ENCODE peak calls at places on chromosomes 7 and 10, in four cellular contexts. H is fibroblast of mammary gland; E is CD4-positive, alpha-beta T cell; Q is dorsolateral prefrontal cortex. J is an unnamed sample.

GRCh38 chr7:141495057-141495456 is 56.2 kb upstream of the AGK start:
- DNase-seq in Q (no peak), H (no peak), E (no peak), J (no peak)

GRCh38 chr7:10798044-10798443 is 175.6 kb upstream of the PHF14 start:
- DNase-seq in E (no peak), H (no peak), Q (no peak), J (no peak)

GRCh38 chr7:121113288-121113687 is 124.8 kb downstream of the CPED1 start:
- DNase-seq in Q (no peak), E (no peak), H (no peak), J (no peak)

GRCh38 chr10:110643670-110644597 is at the start of gene RBM20:
- DNase-seq in Q (no peak), E (no peak), H (no peak), J (peak)

GRCh38 chr7:101671783-101672356 is 42.8 kb upstream of the MYL10 start:
- DNase-seq in H (no peak), Q (no peak), E (no peak), J (no peak)

GRCh38 chr10:88385601-88386203 is 197.4 kb downstream of the RNLS start:
- DNase-seq in E (peak), Q (no peak), H (no peak), J (no peak)

GRCh38 chr7:87369216-87369615 is 23.8 kb downstream of the CROT start:
- DNase-seq in H (no peak), E (peak), Q (no peak), J (no peak)

GRCh38 chr10:48945441-48946143 is 6.0 kb upstream of the LRRC18 start:
- DNase-seq in H (no peak), Q (no peak), E (no peak), J (no peak)

GRCh38 chr10:6164271-6165095 is 38.2 kb upstream of the PFKFB3 start:
- DNase-seq in E (no peak), Q (no peak), H (no peak), J (no peak)

GRCh38 chr7:111413796-111414195 is 148.5 kb downstream of the IMMP2L start:
- DNase-seq in H (no peak), Q (no peak), E (no peak), J (no peak)

GRCh38 chr10:96124230-96125141 is 5.6 kb upstream of the ZNF518A start:
- DNase-seq in H (peak), Q (no peak), E (no peak), J (no peak)

GRCh38 chr10:17512341-17513001 is 58.1 kb upstream of the ST8SIA6 start:
- DNase-seq in H (peak), Q (no peak), E (no peak), J (no peak)

GRCh38 chr7:28272461-28272877 is 91.9 kb upstream of the JAZF1 start:
- DNase-seq in E (peak), Q (peak), H (peak), J (peak)

GRCh38 chr10:127577376-127577775 is 28.3 kb downstream of the NPS start:
- DNase-seq in E (no peak), Q (no peak), H (peak), J (no peak)

GRCh38 chr7:18499407-18500197 is 4.1 kb downstream of the HDAC9 start:
- DNase-seq in Q (no peak), E (no peak), H (no peak), J (no peak)

GRCh38 chr7:18498327-18498726 is 2.8 kb downstream of the HDAC9 start:
- DNase-seq in E (no peak), H (no peak), Q (no peak), J (no peak)

GRCh38 chr7:18505870-18506460 is 10.4 kb downstream of the HDAC9 start:
- DNase-seq in E (no peak), Q (no peak), H (peak), J (no peak)

GRCh38 chr7:18504965-18505364 is 9.4 kb downstream of the HDAC9 start:
- DNase-seq in E (no peak), H (no peak), Q (no peak), J (no peak)

GRCh38 chr7:18503068-18503859 is 7.7 kb downstream of the HDAC9 start:
- DNase-seq in E (no peak), Q (no peak), H (no peak), J (no peak)
- TF ChIP-seq CTCF in E (no peak), Q (no peak), H (no peak), J (no peak)

DNA sequence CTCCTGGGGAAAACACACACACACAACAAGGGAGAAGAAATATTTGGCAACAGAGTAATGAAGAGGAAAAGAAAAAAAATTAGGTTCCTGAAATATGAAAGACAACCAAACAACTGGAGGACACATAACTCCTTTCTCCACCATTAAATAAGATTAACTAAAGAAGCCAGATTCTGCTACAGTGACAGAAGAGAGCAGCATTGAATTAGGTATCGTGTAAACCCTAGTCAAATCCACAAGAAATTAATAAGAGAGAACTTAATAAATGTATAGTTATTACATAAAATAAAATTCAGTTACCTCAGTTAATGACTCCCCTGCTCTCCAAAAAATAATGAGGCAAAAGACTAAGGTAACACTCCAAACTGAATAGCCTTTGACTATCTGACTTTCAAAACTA is 306.7 kb downstream of the CRPPA start:
- DNase-seq in Q (no peak), E (no peak), H (peak), J (no peak)
- TF ChIP-seq CTCF in Q (peak), E (no peak), H (peak), J (no peak)

GRCh38 chr7:140484951-140485350 is 5.6 kb upstream of the MKRN1 start:
- DNase-seq in H (no peak), Q (no peak), E (no peak), J (no peak)

GRCh38 chr7:140479739-140480084 is 407 bp upstream of the MKRN1 start:
- DNase-seq in Q (no peak), H (no peak), E (no peak), J (no peak)

GRCh38 chr7:140485463-140486265 is 6.4 kb upstream of the MKRN1 start:
- DNase-seq in H (no peak), E (no peak), Q (no peak), J (no peak)

GRCh38 chr7:140489021-140489349 is 9.7 kb upstream of the MKRN1 start:
- DNase-seq in E (no peak), H (no peak), Q (no peak), J (no peak)

DNA sequence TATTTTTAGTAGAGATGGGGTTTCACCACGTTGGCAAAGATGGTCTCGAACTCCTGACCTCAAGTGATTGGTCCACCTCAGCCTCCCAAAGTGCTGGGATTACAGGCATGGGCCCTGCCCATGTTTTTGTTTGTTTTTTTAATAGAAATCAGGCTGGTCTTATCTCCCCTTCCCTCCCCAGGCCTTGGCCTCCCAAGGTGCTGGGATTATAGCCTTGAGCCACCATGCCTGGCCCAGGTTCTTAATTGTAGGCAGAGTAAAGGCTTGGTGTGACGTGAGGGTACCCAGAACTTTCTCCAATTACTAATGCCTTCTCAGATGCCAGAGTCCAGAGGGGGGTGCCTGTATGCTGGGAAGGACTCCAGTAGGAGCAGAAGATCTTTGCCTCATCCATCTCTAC is 5.2 kb upstream of the MKRN1 start:
- DNase-seq in Q (no peak), H (no peak), E (no peak), J (no peak)
- TF ChIP-seq CTCF in Q (no peak), H (no peak), E (no peak), J (no peak)

GRCh38 chr10:83978681-83979383 is 160.5 kb upstream of the GHITM start:
- DNase-seq in H (no peak), Q (no peak), E (no peak), J (no peak)
- TF ChIP-seq CTCF in H (no peak), Q (no peak), E (no peak), J (no peak)